ENCODE peak calls at places on chromosome 19, in eight cellular contexts. One of them, this sample, is unnamed.
A peak's percentile ranks its signal among the peaks of the same experiment; 100 is the strongest.

GRCh38 chr19:39969266-39969665 is 1.7 kb upstream of the PSMC4 start:
- DNase-seq in lower leg skin: no peak
- DNase-seq in tibial artery: no peak
- DNase-seq in prostate gland: no peak
- DNase-seq in astrocyte of the spinal cord: peak; percentile 31
- DNase-seq in fibroblast of lung: no peak
- DNase-seq in foreskin fibroblast: peak; percentile 42
- DNase-seq in mammary epithelial cell: peak; percentile 75
- DNase-seq in this sample: no peak

GRCh38 chr19:54572696-54573311 is 786 bp upstream of the LILRA2 start:
- DNase-seq in lower leg skin: no peak
- DNase-seq in tibial artery: peak; percentile 44
- DNase-seq in prostate gland: no peak
- DNase-seq in astrocyte of the spinal cord: no peak
- DNase-seq in fibroblast of lung: no peak
- DNase-seq in foreskin fibroblast: no peak
- DNase-seq in mammary epithelial cell: no peak
- DNase-seq in this sample: no peak

GRCh38 chr19:46265217-46265828 is 31.5 kb upstream of the HIF3A start:
- DNase-seq in lower leg skin: peak; percentile 80
- DNase-seq in tibial artery: peak; percentile 51
- DNase-seq in prostate gland: peak; percentile 72
- DNase-seq in astrocyte of the spinal cord: peak; percentile 87
- DNase-seq in fibroblast of lung: peak; percentile 71
- DNase-seq in foreskin fibroblast: peak; percentile 89
- DNase-seq in mammary epithelial cell: peak; percentile 70
- DNase-seq in this sample: no peak

GRCh38 chr19:15562861-15563260 is 52.2 kb upstream of the CYP4F8 start:
- DNase-seq in lower leg skin: no peak
- DNase-seq in tibial artery: no peak
- DNase-seq in prostate gland: no peak
- DNase-seq in astrocyte of the spinal cord: no peak
- DNase-seq in fibroblast of lung: no peak
- DNase-seq in foreskin fibroblast: peak; percentile 54
- DNase-seq in mammary epithelial cell: peak; percentile 26
- DNase-seq in this sample: no peak

GRCh38 chr19:2569596-2570465 is 93.9 kb downstream of the GADD45B start:
- DNase-seq in lower leg skin: no peak
- DNase-seq in tibial artery: peak; percentile 18
- DNase-seq in prostate gland: no peak
- DNase-seq in astrocyte of the spinal cord: no peak
- DNase-seq in fibroblast of lung: no peak
- DNase-seq in foreskin fibroblast: no peak
- DNase-seq in mammary epithelial cell: no peak
- DNase-seq in this sample: no peak

GRCh38 chr19:49851456-49852259 is 699 bp downstream of the PTOV1 start:
- DNase-seq in lower leg skin: peak; percentile 35
- DNase-seq in tibial artery: no peak
- DNase-seq in prostate gland: no peak
- DNase-seq in astrocyte of the spinal cord: no peak
- DNase-seq in fibroblast of lung: peak; percentile 55
- DNase-seq in foreskin fibroblast: peak; percentile 40
- DNase-seq in mammary epithelial cell: no peak
- DNase-seq in this sample: no peak

GRCh38 chr19:33389574-33390119 is 16.1 kb downstream of the CEBPG start:
- DNase-seq in lower leg skin: no peak
- DNase-seq in tibial artery: no peak
- DNase-seq in prostate gland: no peak
- DNase-seq in astrocyte of the spinal cord: no peak
- DNase-seq in fibroblast of lung: no peak
- DNase-seq in foreskin fibroblast: no peak
- DNase-seq in mammary epithelial cell: no peak
- DNase-seq in this sample: no peak

GRCh38 chr19:8596168-8596567 is 14.3 kb downstream of the ADAMTS10 start:
- DNase-seq in lower leg skin: no peak
- DNase-seq in tibial artery: no peak
- DNase-seq in prostate gland: no peak
- DNase-seq in astrocyte of the spinal cord: no peak
- DNase-seq in fibroblast of lung: no peak
- DNase-seq in foreskin fibroblast: no peak
- DNase-seq in mammary epithelial cell: no peak
- DNase-seq in this sample: no peak

GRCh38 chr19:801861-802496 is 4.7 kb downstream of the PTBP1 start:
- DNase-seq in lower leg skin: no peak
- DNase-seq in tibial artery: no peak
- DNase-seq in prostate gland: peak; percentile 61
- DNase-seq in astrocyte of the spinal cord: peak; percentile 50
- DNase-seq in fibroblast of lung: peak; percentile 80
- DNase-seq in foreskin fibroblast: peak; percentile 68
- DNase-seq in mammary epithelial cell: peak; percentile 17
- DNase-seq in this sample: no peak

GRCh38 chr19:49073514-49074378 is 1.2 kb upstream of the KCNA7 start:
- DNase-seq in lower leg skin: no peak
- DNase-seq in tibial artery: no peak
- DNase-seq in prostate gland: no peak
- DNase-seq in astrocyte of the spinal cord: no peak
- DNase-seq in fibroblast of lung: no peak
- DNase-seq in foreskin fibroblast: no peak
- DNase-seq in mammary epithelial cell: peak; percentile 57
- DNase-seq in this sample: no peak

GRCh38 chr19:36847968-36848367 is 2.7 kb upstream of the ZNF345 start:
- DNase-seq in lower leg skin: no peak
- DNase-seq in tibial artery: no peak
- DNase-seq in prostate gland: no peak
- DNase-seq in astrocyte of the spinal cord: no peak
- DNase-seq in fibroblast of lung: no peak
- DNase-seq in foreskin fibroblast: no peak
- DNase-seq in mammary epithelial cell: no peak
- DNase-seq in this sample: no peak

GRCh38 chr19:4851551-4852290 is 15.7 kb downstream of the PLIN3 start:
- DNase-seq in lower leg skin: peak; percentile 42
- DNase-seq in tibial artery: peak; percentile 65
- DNase-seq in prostate gland: peak; percentile 34
- DNase-seq in astrocyte of the spinal cord: peak; percentile 39
- DNase-seq in fibroblast of lung: no peak
- DNase-seq in foreskin fibroblast: peak; percentile 71
- DNase-seq in mammary epithelial cell: no peak
- DNase-seq in this sample: no peak

GRCh38 chr19:30780456-30780855 is 408.3 kb downstream of the ZNF536 start:
- DNase-seq in lower leg skin: no peak
- DNase-seq in tibial artery: no peak
- DNase-seq in prostate gland: no peak
- DNase-seq in astrocyte of the spinal cord: no peak
- DNase-seq in fibroblast of lung: no peak
- DNase-seq in foreskin fibroblast: no peak
- DNase-seq in mammary epithelial cell: no peak
- DNase-seq in this sample: no peak

GRCh38 chr19:16371540-16371986 is 46.9 kb downstream of the KLF2 start:
- DNase-seq in lower leg skin: peak; percentile 49
- DNase-seq in tibial artery: no peak
- DNase-seq in prostate gland: no peak
- DNase-seq in astrocyte of the spinal cord: no peak
- DNase-seq in fibroblast of lung: no peak
- DNase-seq in foreskin fibroblast: no peak
- DNase-seq in mammary epithelial cell: no peak
- DNase-seq in this sample: no peak

GRCh38 chr19:19451429-19452240 is 46.2 kb downstream of the GATAD2A start:
- DNase-seq in lower leg skin: no peak
- DNase-seq in tibial artery: no peak
- DNase-seq in prostate gland: no peak
- DNase-seq in astrocyte of the spinal cord: no peak
- DNase-seq in fibroblast of lung: peak; percentile 56
- DNase-seq in foreskin fibroblast: no peak
- DNase-seq in mammary epithelial cell: no peak
- DNase-seq in this sample: no peak

GRCh38 chr19:4972509-4973230 is 3.8 kb downstream of the KDM4B start:
- DNase-seq in lower leg skin: no peak
- DNase-seq in tibial artery: no peak
- DNase-seq in prostate gland: no peak
- DNase-seq in astrocyte of the spinal cord: peak; percentile 58
- DNase-seq in fibroblast of lung: peak; percentile 62
- DNase-seq in foreskin fibroblast: peak; percentile 78
- DNase-seq in mammary epithelial cell: peak; percentile 50
- DNase-seq in this sample: no peak

GRCh38 chr19:954672-955494 is 29.0 kb downstream of the ARID3A start:
- DNase-seq in lower leg skin: no peak
- DNase-seq in tibial artery: no peak
- DNase-seq in prostate gland: no peak
- DNase-seq in astrocyte of the spinal cord: no peak
- DNase-seq in fibroblast of lung: no peak
- DNase-seq in foreskin fibroblast: no peak
- DNase-seq in mammary epithelial cell: no peak
- DNase-seq in this sample: no peak

GRCh38 chr19:35140207-35140897 is 1.7 kb downstream of the FXYD1 start:
- DNase-seq in lower leg skin: no peak
- DNase-seq in tibial artery: no peak
- DNase-seq in prostate gland: no peak
- DNase-seq in astrocyte of the spinal cord: no peak
- DNase-seq in fibroblast of lung: no peak
- DNase-seq in foreskin fibroblast: no peak
- DNase-seq in mammary epithelial cell: no peak
- DNase-seq in this sample: no peak

GRCh38 chr19:35139618-35139943 is 957 bp downstream of the FXYD1 start:
- DNase-seq in lower leg skin: no peak
- DNase-seq in tibial artery: no peak
- DNase-seq in prostate gland: no peak
- DNase-seq in astrocyte of the spinal cord: no peak
- DNase-seq in fibroblast of lung: no peak
- DNase-seq in foreskin fibroblast: no peak
- DNase-seq in mammary epithelial cell: no peak
- DNase-seq in this sample: no peak

GRCh38 chr19:35142531-35143230 is 374 bp upstream of the FXYD7 start:
- DNase-seq in lower leg skin: no peak
- DNase-seq in tibial artery: peak; percentile 36
- DNase-seq in prostate gland: no peak
- DNase-seq in astrocyte of the spinal cord: no peak
- DNase-seq in fibroblast of lung: no peak
- DNase-seq in foreskin fibroblast: peak; percentile 63
- DNase-seq in mammary epithelial cell: no peak
- DNase-seq in this sample: no peak

GRCh38 chr19:35141627-35142401 is 1.2 kb upstream of the FXYD7 start:
- DNase-seq in lower leg skin: no peak
- DNase-seq in tibial artery: no peak
- DNase-seq in prostate gland: no peak
- DNase-seq in astrocyte of the spinal cord: no peak
- DNase-seq in fibroblast of lung: peak; percentile 22
- DNase-seq in foreskin fibroblast: peak; percentile 28
- DNase-seq in mammary epithelial cell: no peak
- DNase-seq in this sample: no peak

GRCh38 chr19:35140898-35141626 is 2.0 kb upstream of the FXYD7 start:
- DNase-seq in lower leg skin: peak; percentile 92
- DNase-seq in tibial artery: peak; percentile 94
- DNase-seq in prostate gland: peak; percentile 89
- DNase-seq in astrocyte of the spinal cord: peak; percentile 85
- DNase-seq in fibroblast of lung: peak; percentile 77
- DNase-seq in foreskin fibroblast: peak; percentile 95
- DNase-seq in mammary epithelial cell: peak; percentile 88
- DNase-seq in this sample: peak; percentile 58
- TF ChIP-seq CTCF in lower leg skin: no peak
- TF ChIP-seq CTCF in tibial artery: peak; percentile 55
- TF ChIP-seq CTCF in prostate gland: no peak
- TF ChIP-seq CTCF in astrocyte of the spinal cord: peak; percentile 59
- TF ChIP-seq CTCF in fibroblast of lung: peak; percentile 29
- TF ChIP-seq CTCF in foreskin fibroblast: peak; percentile 33
- TF ChIP-seq CTCF in mammary epithelial cell: peak; percentile 19
- TF ChIP-seq CTCF in this sample: peak; percentile 72

GRCh38 chr19:10478476-10478875 is 24.7 kb downstream of the KEAP1 start:
- DNase-seq in lower leg skin: no peak
- DNase-seq in tibial artery: no peak
- DNase-seq in prostate gland: no peak
- DNase-seq in astrocyte of the spinal cord: no peak
- DNase-seq in fibroblast of lung: no peak
- DNase-seq in foreskin fibroblast: peak; percentile 57
- DNase-seq in mammary epithelial cell: no peak
- DNase-seq in this sample: no peak
- H3K4me3 ChIP-seq in lower leg skin: no peak overlapping the region
- H3K4me3 ChIP-seq in tibial artery: no peak overlapping the region
- H3K4me3 ChIP-seq in prostate gland: peak overlapping the region; percentile 17
- H3K4me3 ChIP-seq in astrocyte of the spinal cord: no peak overlapping the region
- H3K4me3 ChIP-seq in fibroblast of lung: no peak overlapping the region
- H3K4me3 ChIP-seq in foreskin fibroblast: peak overlapping the region; percentile 36
- H3K4me3 ChIP-seq in mammary epithelial cell: no peak overlapping the region
- H3K4me3 ChIP-seq in this sample: no peak overlapping the region

DNA sequence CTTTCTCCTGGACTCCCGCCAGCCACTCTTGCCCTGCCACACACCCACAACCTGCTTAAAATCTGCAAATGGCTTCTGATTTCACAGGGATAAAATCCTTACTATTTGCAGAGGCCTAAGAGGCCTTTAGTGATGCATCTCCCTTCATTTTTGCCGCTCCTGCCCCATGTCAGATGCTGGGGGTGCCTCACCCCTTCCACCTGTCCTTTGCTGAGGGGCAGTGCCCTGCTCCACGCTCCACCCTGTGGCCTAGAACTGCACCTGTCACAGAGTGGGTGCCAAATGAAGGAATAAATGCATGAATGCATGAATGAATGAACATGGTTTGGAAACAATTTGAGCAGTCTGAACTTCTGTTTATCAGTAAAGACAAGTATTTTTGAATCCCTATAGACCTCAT is 34.1 kb upstream of the UQCRFS1 start:
- DNase-seq in lower leg skin: no peak
- DNase-seq in tibial artery: no peak
- DNase-seq in prostate gland: no peak
- DNase-seq in astrocyte of the spinal cord: no peak
- DNase-seq in fibroblast of lung: no peak
- DNase-seq in foreskin fibroblast: no peak
- DNase-seq in mammary epithelial cell: no peak
- DNase-seq in this sample: no peak
- TF ChIP-seq CTCF in lower leg skin: no peak
- TF ChIP-seq CTCF in tibial artery: no peak
- TF ChIP-seq CTCF in prostate gland: no peak
- TF ChIP-seq CTCF in astrocyte of the spinal cord: no peak
- TF ChIP-seq CTCF in fibroblast of lung: no peak
- TF ChIP-seq CTCF in foreskin fibroblast: no peak
- TF ChIP-seq CTCF in mammary epithelial cell: no peak
- TF ChIP-seq CTCF in this sample: peak; percentile 28

DNA sequence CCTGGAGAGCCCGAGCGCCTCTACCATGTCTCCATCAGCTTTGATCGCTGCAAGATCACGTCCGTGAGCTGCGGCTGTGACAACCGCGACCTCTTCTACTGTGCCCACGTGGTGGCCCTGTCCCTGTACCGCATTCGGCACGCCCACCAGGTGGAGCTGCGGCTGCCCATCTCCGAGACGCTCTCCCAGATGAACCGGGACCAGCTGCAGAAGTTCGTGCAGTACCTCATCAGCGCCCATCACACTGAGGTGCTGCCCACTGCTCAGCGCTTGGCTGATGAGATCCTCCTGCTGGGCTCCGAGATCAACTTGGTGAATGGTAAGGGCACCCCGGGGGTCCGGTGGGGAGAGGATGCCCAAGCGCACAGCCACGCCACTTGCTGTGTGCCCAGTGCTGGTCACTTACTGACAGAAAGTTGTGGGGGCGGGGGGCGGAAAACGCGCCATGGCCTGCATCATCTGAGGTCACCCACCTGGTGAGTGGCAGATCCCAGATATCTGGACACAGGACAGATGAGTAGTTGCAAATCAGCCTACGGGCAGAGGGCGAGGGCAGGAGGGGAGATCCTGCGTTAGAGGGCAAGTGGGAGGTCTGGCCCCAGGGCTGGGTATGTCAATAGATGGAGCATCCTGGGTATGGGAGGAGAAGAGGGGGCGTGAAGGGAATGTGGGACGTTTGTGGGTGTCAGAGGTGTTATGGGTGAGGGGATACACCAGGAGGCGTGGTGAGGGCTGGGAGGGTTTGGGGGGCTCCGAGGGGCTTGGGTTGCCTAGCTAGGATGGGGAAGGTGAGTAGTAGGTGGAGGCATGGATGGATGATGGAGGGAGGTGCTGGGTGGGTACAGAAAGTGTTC is 9.8 kb downstream of the ZSWIM4 start:
- DNase-seq in lower leg skin: no peak
- DNase-seq in tibial artery: no peak
- DNase-seq in prostate gland: no peak
- DNase-seq in astrocyte of the spinal cord: no peak
- DNase-seq in fibroblast of lung: no peak
- DNase-seq in foreskin fibroblast: no peak
- DNase-seq in mammary epithelial cell: no peak
- DNase-seq in this sample: no peak
- H3K4me3 ChIP-seq in lower leg skin: no peak overlapping the region
- H3K4me3 ChIP-seq in tibial artery: no peak overlapping the region
- H3K4me3 ChIP-seq in prostate gland: no peak overlapping the region
- H3K4me3 ChIP-seq in astrocyte of the spinal cord: no peak overlapping the region
- H3K4me3 ChIP-seq in fibroblast of lung: no peak overlapping the region
- H3K4me3 ChIP-seq in foreskin fibroblast: no peak overlapping the region
- H3K4me3 ChIP-seq in mammary epithelial cell: no peak overlapping the region
- H3K4me3 ChIP-seq in this sample: no peak overlapping the region

This sample was measured in LNCaP clone FGC.